ENCODE peak calls at places on chromosomes 4 and X, in four cellular contexts. C is A673, W is HFF-Myc, V is lung. M is an unnamed sample.

GRCh38 chrX:106631615-106632014 is 19.8 kb downstream of the RADX start:
- DNase-seq in W (no peak), C (no peak), V (no peak), M (no peak)

GRCh38 chr4:149279331-149279730 is 536.3 kb downstream of the IQCM start:
- DNase-seq in W (no peak), C (peak), V (no peak), M (no peak)

GRCh38 chrX:136166221-136166855 is 19.0 kb downstream of the FHL1 start:
- DNase-seq in C (peak), W (no peak), V (no peak), M (peak)

GRCh38 chrX:53412441-53412840 is 10.0 kb downstream of the SMC1A start:
- DNase-seq in W (no peak), C (no peak), V (no peak), M (no peak)

GRCh38 chr4:105966046-105966445 is 70.8 kb downstream of the NPNT start:
- DNase-seq in V (no peak), C (peak), W (peak), M (peak)

GRCh38 chrX:140507982-140508305 is 3.1 kb upstream of the SOX3 start:
- DNase-seq in C (peak), W (no peak), V (peak), M (no peak)

GRCh38 chrX:33324099-33324498 is 112.8 kb upstream of the DMD start:
- DNase-seq in W (no peak), V (no peak), C (no peak), M (no peak)

GRCh38 chr4:24219171-24219570 is 329.3 kb upstream of the PPARGC1A start:
- DNase-seq in W (no peak), V (no peak), C (no peak), M (no peak)

GRCh38 chrX:7147431-7147977 is at the start of gene STS:
- DNase-seq in C (peak), W (no peak), V (peak), M (no peak)

DNA sequence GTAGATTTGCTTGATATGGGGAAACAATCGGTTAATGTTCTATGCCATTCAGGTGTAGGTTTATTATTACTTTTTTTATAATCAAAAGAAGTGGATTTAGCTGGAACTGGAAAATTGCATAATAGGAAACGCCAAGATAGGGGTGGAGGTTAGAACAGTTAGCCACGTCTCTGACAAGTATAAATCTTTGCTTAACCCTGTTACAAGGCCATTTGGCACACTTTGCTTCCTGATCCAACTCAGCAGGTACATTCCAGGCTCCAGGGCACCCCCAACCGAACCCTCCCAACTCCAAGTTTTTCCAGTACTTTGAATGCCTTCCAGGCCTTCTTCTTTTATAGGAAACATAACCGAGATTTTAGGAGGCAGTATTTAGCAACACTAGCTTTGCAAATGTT is 50.7 kb upstream of the ACSL4 start:
- DNase-seq in W (no peak), C (no peak), V (peak), M (no peak)
- H3K4me3 ChIP-seq in W (no peak), C (no peak), V (no peak), M (no peak)

GRCh38 chr4:128471576-128471975 is 184.0 kb upstream of the PGRMC2 start:
- DNase-seq in C (no peak), V (no peak), W (no peak), M (no peak)

GRCh38 chr4:128470492-128471053 is 183.0 kb upstream of the PGRMC2 start:
- DNase-seq in V (no peak), C (no peak), W (no peak), M (no peak)

GRCh38 chr4:128463006-128463405 is 175.4 kb upstream of the PGRMC2 start:
- DNase-seq in C (no peak), V (no peak), W (no peak), M (no peak)

GRCh38 chr4:128465523-128465922 is 177.9 kb upstream of the PGRMC2 start:
- DNase-seq in C (no peak), V (no peak), W (no peak), M (no peak)

GRCh38 chr4:128468485-128468989 is 180.9 kb upstream of the PGRMC2 start:
- DNase-seq in V (peak), W (peak), C (peak), M (peak)
- H3K4me3 ChIP-seq in V (no peak), W (no peak), C (no peak), M (no peak)

GRCh38 chr4:10114607-10115006 is 2.0 kb downstream of the WDR1 start:
- DNase-seq in C (no peak), V (no peak), W (no peak), M (no peak)
- H3K4me3 ChIP-seq in C (no peak), V (no peak), W (peak), M (peak)

GRCh38 chr4:77154074-77154473 is 2.9 kb upstream of the CCNG2 start:
- DNase-seq in W (no peak), C (no peak), V (no peak), M (no peak)

GRCh38 chr4:77154761-77155499 is 2.1 kb upstream of the CCNG2 start:
- DNase-seq in C (no peak), V (no peak), W (no peak), M (no peak)

GRCh38 chr4:77151246-77151645 is 5.8 kb upstream of the CCNG2 start:
- DNase-seq in W (no peak), V (no peak), C (no peak), M (no peak)

GRCh38 chr4:77153016-77153415 is 4.0 kb upstream of the CCNG2 start:
- DNase-seq in C (no peak), V (no peak), W (no peak), M (no peak)

GRCh38 chr4:77152421-77152820 is 4.6 kb upstream of the CCNG2 start:
- DNase-seq in W (no peak), V (no peak), C (no peak), M (no peak)
- H3K4me3 ChIP-seq in W (no peak), V (no peak), C (no peak), M (no peak)

GRCh38 chr4:118005883-118006282 is 28.4 kb upstream of the NDST3 start:
- DNase-seq in W (no peak), V (no peak), C (no peak), M (no peak)
- H3K4me3 ChIP-seq in W (no peak), V (no peak), C (no peak), M (no peak)

DNA sequence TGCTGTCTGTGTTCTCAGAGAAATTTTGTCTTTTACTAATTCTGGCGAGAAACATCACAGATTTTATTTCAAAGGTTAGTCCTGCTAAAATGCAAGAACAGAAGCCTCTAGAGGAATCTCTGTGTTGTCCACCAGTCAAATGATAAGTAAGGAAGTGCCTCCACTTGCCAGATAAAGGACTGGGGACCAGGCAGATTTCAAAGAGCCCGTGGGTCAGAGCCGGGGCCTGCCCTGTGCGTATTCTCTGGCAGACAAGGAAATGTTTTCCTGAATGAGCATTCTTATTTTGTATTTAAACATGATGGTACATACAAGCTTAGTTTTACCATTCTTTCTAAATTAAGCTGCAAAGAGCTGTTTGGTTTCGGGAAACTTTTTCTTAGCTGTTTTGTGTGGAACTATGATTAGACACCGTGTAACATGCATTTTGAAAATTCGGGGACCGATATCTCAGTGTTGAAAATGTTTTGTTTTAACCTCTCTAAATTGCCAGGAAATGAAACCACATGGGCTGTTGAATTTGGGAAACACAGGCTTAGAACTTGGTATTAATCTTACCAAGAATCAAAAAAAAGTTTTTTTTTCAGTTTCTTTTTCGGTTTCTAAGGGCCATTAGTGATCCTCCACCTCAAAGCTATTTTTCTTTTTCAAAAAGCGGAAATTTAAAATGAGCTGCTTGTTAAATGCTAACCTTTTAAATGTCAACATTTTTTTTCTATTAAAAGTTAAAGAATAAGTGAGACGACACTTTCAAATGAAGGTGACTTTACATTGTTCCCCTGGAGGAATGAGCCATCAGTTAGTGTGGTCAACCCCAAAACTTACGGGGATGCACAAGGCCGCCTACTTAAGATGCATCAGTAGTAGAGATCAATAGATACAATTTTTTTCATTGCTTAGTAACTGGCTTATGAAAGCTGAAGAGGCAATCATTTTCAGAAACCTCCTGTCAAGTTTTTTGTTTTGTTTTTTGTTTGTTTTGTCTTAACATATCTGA is 89.6 kb upstream of the MTM1 start:
- DNase-seq in V (no peak), W (no peak), C (no peak), M (no peak)
- H3K4me3 ChIP-seq in V (no peak), W (no peak), C (no peak), M (no peak)

GRCh38 chrX:132412208-132412607 is 76.6 kb downstream of the MBNL3 start:
- DNase-seq in C (no peak), W (no peak), V (no peak), M (no peak)
- H3K4me3 ChIP-seq in C (no peak), W (no peak), V (no peak), M (no peak)

GRCh38 chrX:153968754-153969124 is 2.9 kb downstream of the HCFC1 start:
- DNase-seq in V (no peak), W (no peak), C (peak), M (no peak)
- H3K4me3 ChIP-seq in V (no peak), W (peak), C (peak), M (peak)

M was measured in AG09309.